ENCODE peak calls at places on chromosomes 16 and 17, in six cellular contexts. One of them, this sample, is unnamed.
A peak's percentile ranks its signal among the peaks of the same experiment; 100 is the strongest.

GRCh38 chr16:85650864-85651811 is 37.6 kb downstream of the GINS2 start:
- DNase-seq in HepG2: no peak
- DNase-seq in A549: no peak
- DNase-seq in K562: no peak
- DNase-seq in GM12878: no peak
- DNase-seq in endothelial cell of umbilical vein: no peak
- DNase-seq in this sample: no peak

GRCh38 chr17:27386206-27387075 is 69.8 kb upstream of the KSR1 start:
- DNase-seq in endothelial cell of umbilical vein: no peak
- DNase-seq in K562: no peak
- DNase-seq in GM12878: no peak
- DNase-seq in A549: no peak
- DNase-seq in HepG2: no peak
- DNase-seq in this sample: no peak

GRCh38 chr16:58509256-58510096 is 5.8 kb upstream of the SETD6 start:
- DNase-seq in GM12878: no peak
- DNase-seq in A549: no peak
- DNase-seq in endothelial cell of umbilical vein: no peak
- DNase-seq in K562: no peak
- DNase-seq in HepG2: no peak
- DNase-seq in this sample: no peak

GRCh38 chr16:13453938-13454553 is 465.9 kb upstream of the ERCC4 start:
- DNase-seq in endothelial cell of umbilical vein: no peak
- DNase-seq in GM12878: no peak
- DNase-seq in K562: peak; percentile 50
- DNase-seq in HepG2: peak; percentile 38
- DNase-seq in A549: peak; percentile 16
- DNase-seq in this sample: peak; percentile 41

GRCh38 chr17:77365584-77366186 is 224.9 kb downstream of the SEC14L1 start:
- DNase-seq in GM12878: no peak
- DNase-seq in HepG2: no peak
- DNase-seq in A549: peak; percentile 76
- DNase-seq in K562: peak; percentile 32
- DNase-seq in endothelial cell of umbilical vein: peak; percentile 33
- DNase-seq in this sample: peak; percentile 86

GRCh38 chr16:89953671-89954406 is 5.3 kb downstream of the DEF8 start:
- DNase-seq in A549: no peak
- DNase-seq in HepG2: no peak
- DNase-seq in endothelial cell of umbilical vein: no peak
- DNase-seq in GM12878: no peak
- DNase-seq in K562: no peak
- DNase-seq in this sample: peak; percentile 45

GRCh38 chr17:56891751-56892150 is 22.1 kb downstream of the TRIM25 start:
- DNase-seq in A549: peak; percentile 30
- DNase-seq in HepG2: no peak
- DNase-seq in K562: peak; percentile 41
- DNase-seq in GM12878: no peak
- DNase-seq in endothelial cell of umbilical vein: peak; percentile 28
- DNase-seq in this sample: peak; percentile 33

GRCh38 chr17:40810505-40810904 is 10.7 kb upstream of the KRT28 start:
- DNase-seq in endothelial cell of umbilical vein: peak; percentile 58
- DNase-seq in HepG2: peak; percentile 43
- DNase-seq in GM12878: no peak
- DNase-seq in A549: peak; percentile 66
- DNase-seq in K562: no peak
- DNase-seq in this sample: no peak

GRCh38 chr17:8470447-8471047 is 34.9 kb downstream of the NDEL1 start:
- DNase-seq in K562: no peak
- DNase-seq in endothelial cell of umbilical vein: no peak
- DNase-seq in HepG2: no peak
- DNase-seq in GM12878: no peak
- DNase-seq in A549: no peak
- DNase-seq in this sample: no peak

GRCh38 chr17:63399856-63400255 is 46.2 kb downstream of the CYB561 start:
- DNase-seq in GM12878: no peak
- DNase-seq in endothelial cell of umbilical vein: no peak
- DNase-seq in A549: no peak
- DNase-seq in K562: no peak
- DNase-seq in HepG2: no peak
- DNase-seq in this sample: no peak

GRCh38 chr16:77919761-77920415 is 102.5 kb upstream of the CLEC3A start:
- DNase-seq in HepG2: no peak
- DNase-seq in endothelial cell of umbilical vein: no peak
- DNase-seq in A549: no peak
- DNase-seq in K562: no peak
- DNase-seq in GM12878: no peak
- DNase-seq in this sample: no peak

GRCh38 chr16:88298882-88299745 is 83.6 kb upstream of the ZNF469 start:
- DNase-seq in HepG2: no peak
- DNase-seq in GM12878: no peak
- DNase-seq in A549: no peak
- DNase-seq in K562: no peak
- DNase-seq in endothelial cell of umbilical vein: peak; percentile 29
- DNase-seq in this sample: no peak

GRCh38 chr16:65698943-65699342 is 577.1 kb upstream of the CDH11 start:
- DNase-seq in endothelial cell of umbilical vein: no peak
- DNase-seq in HepG2: no peak
- DNase-seq in K562: no peak
- DNase-seq in A549: no peak
- DNase-seq in GM12878: no peak
- DNase-seq in this sample: no peak

GRCh38 chr17:29571883-29572681 is 3.6 kb downstream of the TP53I13 start:
- DNase-seq in A549: no peak
- DNase-seq in GM12878: no peak
- DNase-seq in K562: no peak
- DNase-seq in HepG2: no peak
- DNase-seq in endothelial cell of umbilical vein: no peak
- DNase-seq in this sample: peak; percentile 7

GRCh38 chr16:54931757-54932660 is 1.3 kb downstream of the IRX5 start:
- DNase-seq in GM12878: no peak
- DNase-seq in A549: no peak
- DNase-seq in K562: no peak
- DNase-seq in HepG2: no peak
- DNase-seq in endothelial cell of umbilical vein: no peak
- DNase-seq in this sample: peak; percentile 60

GRCh38 chr16:49980166-49980565 is 44.9 kb upstream of the CNEP1R1 start:
- DNase-seq in GM12878: no peak
- DNase-seq in K562: no peak
- DNase-seq in endothelial cell of umbilical vein: no peak
- DNase-seq in A549: no peak
- DNase-seq in HepG2: no peak
- DNase-seq in this sample: no peak

GRCh38 chr17:60231234-60231633 is 81.5 kb downstream of the CA4 start:
- DNase-seq in HepG2: peak; percentile 18
- DNase-seq in endothelial cell of umbilical vein: peak; percentile 45
- DNase-seq in A549: peak; percentile 44
- DNase-seq in K562: peak; percentile 22
- DNase-seq in GM12878: no peak
- DNase-seq in this sample: peak; percentile 42

GRCh38 chr17:60230358-60230757 is 80.6 kb downstream of the CA4 start:
- DNase-seq in A549: no peak
- DNase-seq in K562: no peak
- DNase-seq in endothelial cell of umbilical vein: no peak
- DNase-seq in GM12878: no peak
- DNase-seq in HepG2: no peak
- DNase-seq in this sample: no peak

GRCh38 chr17:60229189-60229802 is 79.5 kb downstream of the CA4 start:
- DNase-seq in HepG2: no peak
- DNase-seq in endothelial cell of umbilical vein: peak; percentile 12
- DNase-seq in GM12878: no peak
- DNase-seq in A549: peak; percentile 57
- DNase-seq in K562: peak; percentile 6
- DNase-seq in this sample: peak; percentile 15

DNA sequence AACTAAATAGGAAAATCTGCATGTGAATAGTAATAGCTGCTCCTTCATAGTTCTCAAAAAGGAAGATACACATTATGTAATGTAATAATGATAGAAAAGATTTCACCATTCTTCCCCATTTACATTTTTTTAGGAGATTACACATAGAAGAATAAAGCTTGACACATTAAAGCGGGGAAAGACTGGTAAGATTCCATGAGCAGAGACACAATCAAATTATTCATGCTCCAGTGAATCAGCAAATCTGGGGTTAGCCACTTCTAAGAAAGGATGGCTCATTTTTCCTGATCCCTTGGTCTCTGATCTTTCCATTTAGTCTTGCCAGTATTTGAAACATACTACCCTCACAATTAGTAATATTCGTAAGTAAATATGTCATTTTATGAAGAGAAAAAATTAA is 81.9 kb downstream of the CA4 start:
- DNase-seq in A549: no peak
- DNase-seq in GM12878: no peak
- DNase-seq in endothelial cell of umbilical vein: no peak
- DNase-seq in K562: peak; percentile 12
- DNase-seq in HepG2: no peak
- DNase-seq in this sample: no peak
- TF ChIP-seq MAX in A549: no peak
- TF ChIP-seq MAX in GM12878: no peak
- TF ChIP-seq MAX in endothelial cell of umbilical vein: no peak
- TF ChIP-seq MAX in K562: no peak
- TF ChIP-seq MAX in HepG2: no peak
- TF ChIP-seq MAX in this sample: no peak

GRCh38 chr17:71828182-71828596 is 292.6 kb upstream of the SOX9 start:
- DNase-seq in HepG2: no peak
- DNase-seq in endothelial cell of umbilical vein: no peak
- DNase-seq in K562: no peak
- DNase-seq in GM12878: no peak
- DNase-seq in A549: no peak
- DNase-seq in this sample: no peak

DNA sequence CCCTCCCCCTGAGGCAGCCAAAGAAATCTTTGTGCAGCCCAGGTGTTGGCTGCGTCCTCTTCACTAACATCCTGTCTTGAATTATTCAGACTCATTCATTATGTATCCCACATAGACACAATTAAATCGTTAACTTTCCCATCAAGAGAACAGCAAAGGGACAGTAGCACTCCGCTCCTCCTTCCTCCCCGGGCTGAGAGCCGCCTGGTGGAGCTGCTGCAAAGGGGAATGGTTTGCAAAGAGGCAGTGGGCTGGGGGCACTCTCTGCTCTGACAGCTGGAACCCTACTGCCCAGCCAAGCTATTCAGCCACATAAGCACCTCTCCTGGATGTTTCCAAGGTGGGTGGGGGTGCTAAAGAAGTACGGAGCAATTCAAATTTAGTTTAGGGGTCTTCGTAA is 289.9 kb upstream of the SOX9 start:
- DNase-seq in K562: no peak
- DNase-seq in HepG2: no peak
- DNase-seq in A549: no peak
- DNase-seq in GM12878: no peak
- DNase-seq in endothelial cell of umbilical vein: no peak
- DNase-seq in this sample: no peak
- TF ChIP-seq CTCF in K562: no peak
- TF ChIP-seq CTCF in HepG2: peak; percentile 17
- TF ChIP-seq CTCF in A549: no peak
- TF ChIP-seq CTCF in GM12878: no peak
- TF ChIP-seq CTCF in endothelial cell of umbilical vein: no peak
- TF ChIP-seq CTCF in this sample: no peak

GRCh38 chr16:20904507-20905079 is 4.0 kb downstream of the LYRM1 start:
- DNase-seq in K562: no peak
- DNase-seq in HepG2: peak; percentile 40
- DNase-seq in A549: no peak
- DNase-seq in endothelial cell of umbilical vein: peak; percentile 97
- DNase-seq in GM12878: peak; percentile 49
- DNase-seq in this sample: peak; percentile 93

GRCh38 chr16:20906871-20907255 is 6.3 kb downstream of the LYRM1 start:
- DNase-seq in GM12878: no peak
- DNase-seq in A549: no peak
- DNase-seq in K562: no peak
- DNase-seq in HepG2: no peak
- DNase-seq in endothelial cell of umbilical vein: no peak
- DNase-seq in this sample: no peak

GRCh38 chr16:20905576-20905975 is 5.0 kb downstream of the LYRM1 start:
- DNase-seq in A549: no peak
- DNase-seq in GM12878: no peak
- DNase-seq in K562: no peak
- DNase-seq in HepG2: no peak
- DNase-seq in endothelial cell of umbilical vein: peak; percentile 43
- DNase-seq in this sample: no peak

GRCh38 chr16:20903889-20904506 is 3.4 kb downstream of the LYRM1 start:
- DNase-seq in K562: no peak
- DNase-seq in A549: no peak
- DNase-seq in HepG2: no peak
- DNase-seq in GM12878: no peak
- DNase-seq in endothelial cell of umbilical vein: no peak
- DNase-seq in this sample: no peak

DNA sequence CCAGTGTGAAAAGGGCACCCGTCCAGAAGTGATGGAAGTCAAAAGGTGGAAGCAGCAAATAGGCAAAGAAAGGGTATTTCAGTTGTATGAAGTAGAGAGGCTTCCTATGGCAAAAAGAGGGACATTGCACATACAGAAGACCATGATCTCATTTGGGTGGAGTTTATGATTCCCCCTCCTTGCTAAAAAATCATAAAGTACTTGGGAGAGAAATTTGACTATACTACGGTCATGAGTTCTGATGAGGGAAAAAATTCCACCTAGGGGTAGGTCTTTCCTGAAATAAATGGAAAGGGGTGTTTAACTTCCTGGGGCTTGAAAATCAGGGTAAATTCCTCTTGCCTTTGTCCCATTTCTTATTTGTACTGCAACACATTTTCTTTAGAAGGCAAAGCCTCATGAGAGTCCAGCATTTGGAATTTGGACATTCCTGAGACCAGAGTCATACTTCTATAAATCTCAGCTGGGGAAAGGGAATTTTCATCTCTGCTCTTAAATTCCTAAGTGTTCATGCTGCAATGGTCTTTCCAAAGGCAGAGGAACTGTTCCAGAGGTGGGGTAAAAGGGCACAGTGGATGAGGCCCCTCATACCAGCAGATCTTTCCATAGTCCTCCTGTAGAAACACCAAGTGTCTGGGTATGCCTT is 5.8 kb downstream of the LYRM1 start:
- DNase-seq in HepG2: no peak
- DNase-seq in K562: no peak
- DNase-seq in endothelial cell of umbilical vein: peak; percentile 71
- DNase-seq in GM12878: no peak
- DNase-seq in A549: peak; percentile 36
- DNase-seq in this sample: no peak
- TF ChIP-seq MYC in HepG2: no peak
- TF ChIP-seq MYC in K562: no peak
- TF ChIP-seq MYC in endothelial cell of umbilical vein: no peak
- TF ChIP-seq MYC in GM12878: no peak
- TF ChIP-seq MYC in A549: no peak
- TF ChIP-seq MYC in this sample: no peak

GRCh38 chr16:46898006-46898405 is 13.8 kb downstream of the GPT2 start:
- DNase-seq in endothelial cell of umbilical vein: no peak
- DNase-seq in K562: no peak
- DNase-seq in HepG2: no peak
- DNase-seq in GM12878: no peak
- DNase-seq in A549: no peak
- DNase-seq in this sample: no peak

GRCh38 chr16:46895399-46896313 is 11.5 kb downstream of the GPT2 start:
- DNase-seq in endothelial cell of umbilical vein: no peak
- DNase-seq in GM12878: no peak
- DNase-seq in K562: no peak
- DNase-seq in HepG2: peak; percentile 98
- DNase-seq in A549: no peak
- DNase-seq in this sample: no peak

GRCh38 chr16:46894011-46894672 is 10.0 kb downstream of the GPT2 start:
- DNase-seq in GM12878: no peak
- DNase-seq in A549: no peak
- DNase-seq in K562: no peak
- DNase-seq in endothelial cell of umbilical vein: no peak
- DNase-seq in HepG2: no peak
- DNase-seq in this sample: no peak

GRCh38 chr16:46897471-46897870 is 13.3 kb downstream of the GPT2 start:
- DNase-seq in K562: no peak
- DNase-seq in GM12878: no peak
- DNase-seq in A549: no peak
- DNase-seq in HepG2: no peak
- DNase-seq in endothelial cell of umbilical vein: no peak
- DNase-seq in this sample: no peak

GRCh38 chr16:46896314-46896968 is 12.3 kb downstream of the GPT2 start:
- DNase-seq in A549: no peak
- DNase-seq in K562: no peak
- DNase-seq in GM12878: no peak
- DNase-seq in HepG2: no peak
- DNase-seq in endothelial cell of umbilical vein: no peak
- DNase-seq in this sample: no peak
- TF ChIP-seq MAX in A549: no peak
- TF ChIP-seq MAX in K562: no peak
- TF ChIP-seq MAX in GM12878: no peak
- TF ChIP-seq MAX in HepG2: no peak
- TF ChIP-seq MAX in endothelial cell of umbilical vein: no peak
- TF ChIP-seq MAX in this sample: no peak

This sample was measured in NB4.